ENCODE peak calls at places on chromosomes 12 and 14, in ten cellular contexts. U, K, G, E, O, X, T, D, N and L are unnamed samples.

GRCh38 chr12:67483871-67484554 is 164.5 kb upstream of the DYRK2 start:
- DNase-seq in U (no peak), K (no peak), G (no peak), E (no peak), O (no peak), X (no peak), T (no peak), D (no peak), N (no peak), L (no peak)

GRCh38 chr14:50447491-50447890 is 50.8 kb upstream of the CDKL1 start:
- DNase-seq in U (no peak), K (peak), G (no peak), E (no peak), O (no peak), X (no peak), T (no peak), D (no peak), N (no peak), L (no peak)

GRCh38 chr12:50732591-50732990 is 31.3 kb upstream of the ATF1 start:
- DNase-seq in U (no peak), K (peak), G (no peak), E (no peak), O (no peak), X (no peak), T (no peak), D (no peak), N (no peak), L (no peak)

GRCh38 chr14:74671789-74672188 is 41.1 kb downstream of the AREL1 start:
- DNase-seq in U (no peak), K (no peak), G (no peak), E (no peak), O (no peak), X (no peak), T (no peak), D (no peak), N (no peak), L (no peak)

GRCh38 chr12:115259968-115260806 is 576.2 kb upstream of the TBX3 start:
- DNase-seq in U (no peak), K (no peak), G (no peak), E (no peak), O (no peak), X (no peak), T (no peak), D (no peak), N (no peak), L (no peak)

GRCh38 chr12:4496145-4496838 is 42.4 kb upstream of the RAD51AP1 start:
- DNase-seq in U (no peak), K (no peak), G (no peak), E (no peak), O (no peak), X (no peak), T (no peak), D (no peak), N (no peak), L (no peak)

GRCh38 chr12:46260153-46260912 is 8.5 kb downstream of the SLC38A1 start:
- DNase-seq in U (no peak), K (no peak), G (no peak), E (no peak), O (no peak), X (no peak), T (no peak), D (no peak), N (no peak), L (no peak)

GRCh38 chr12:6695313-6696045 is 5.1 kb downstream of the PIANP start:
- DNase-seq in U (no peak), K (no peak), G (no peak), E (no peak), O (no peak), X (no peak), T (no peak), D (no peak), N (no peak), L (no peak)

GRCh38 chr12:38823743-38824142 is 81.6 kb downstream of the CPNE8 start:
- DNase-seq in U (no peak), K (no peak), G (no peak), E (no peak), O (no peak), X (no peak), T (no peak), D (no peak), N (no peak), L (no peak)

GRCh38 chr14:22849212-22849819 is 12.9 kb downstream of the MMP14 start:
- DNase-seq in U (peak), K (no peak), G (peak), E (peak), O (no peak), X (peak), T (peak), D (peak), N (peak), L (peak)

GRCh38 chr12:21725731-21726130 is 48.8 kb downstream of the KCNJ8 start:
- DNase-seq in U (no peak), K (no peak), G (no peak), E (no peak), O (no peak), X (no peak), T (no peak), D (no peak), N (no peak), L (no peak)
- TF ChIP-seq POLR2A in U (no peak), K (no peak), G (no peak), E (no peak), O (no peak), X (no peak), T (no peak), D (no peak), N (no peak), L (no peak)

GRCh38 chr12:72574138-72574537 is 302.0 kb downstream of the TRHDE start:
- DNase-seq in U (no peak), K (no peak), G (no peak), E (no peak), O (no peak), X (no peak), T (no peak), D (no peak), N (no peak), L (no peak)

DNA sequence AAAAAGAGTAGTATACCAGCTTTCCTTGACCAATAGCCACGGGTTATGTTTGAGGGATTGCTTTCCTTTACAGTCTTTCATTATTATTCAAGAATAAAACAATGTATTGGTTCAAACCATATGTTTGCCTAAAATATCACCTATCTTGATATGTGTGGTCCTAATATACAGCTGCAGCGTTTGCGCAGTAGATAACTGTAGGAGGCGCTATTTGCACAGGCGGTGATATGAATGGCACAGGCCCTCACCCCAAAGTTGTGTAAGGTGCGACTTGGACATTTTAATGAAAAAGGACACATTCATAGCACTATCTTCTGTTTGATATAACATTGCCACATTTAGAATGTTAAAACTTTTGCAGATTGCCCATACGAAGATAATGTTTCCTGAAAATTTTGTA is 298.4 kb downstream of the TRHDE start:
- DNase-seq in U (no peak), K (peak), G (no peak), E (no peak), O (no peak), X (no peak), T (no peak), D (no peak), N (no peak), L (no peak)
- TF ChIP-seq CTCF in U (no peak), K (no peak), G (no peak), E (peak), O (peak), X (no peak), T (no peak), D (no peak), N (peak), L (no peak)

GRCh38 chr14:80924365-80925103 is 17.0 kb downstream of the CEP128 start:
- DNase-seq in U (no peak), K (no peak), G (no peak), E (no peak), O (no peak), X (no peak), T (no peak), D (no peak), N (no peak), L (no peak)

GRCh38 chr14:80919622-80920021 is 21.9 kb downstream of the CEP128 start:
- DNase-seq in U (no peak), K (no peak), G (no peak), E (no peak), O (no peak), X (no peak), T (no peak), D (no peak), N (no peak), L (no peak)
- TF ChIP-seq POLR2A in U (no peak), K (no peak), G (no peak), E (no peak), O (no peak), X (no peak), T (no peak), D (no peak), N (no peak), L (no peak)

DNA sequence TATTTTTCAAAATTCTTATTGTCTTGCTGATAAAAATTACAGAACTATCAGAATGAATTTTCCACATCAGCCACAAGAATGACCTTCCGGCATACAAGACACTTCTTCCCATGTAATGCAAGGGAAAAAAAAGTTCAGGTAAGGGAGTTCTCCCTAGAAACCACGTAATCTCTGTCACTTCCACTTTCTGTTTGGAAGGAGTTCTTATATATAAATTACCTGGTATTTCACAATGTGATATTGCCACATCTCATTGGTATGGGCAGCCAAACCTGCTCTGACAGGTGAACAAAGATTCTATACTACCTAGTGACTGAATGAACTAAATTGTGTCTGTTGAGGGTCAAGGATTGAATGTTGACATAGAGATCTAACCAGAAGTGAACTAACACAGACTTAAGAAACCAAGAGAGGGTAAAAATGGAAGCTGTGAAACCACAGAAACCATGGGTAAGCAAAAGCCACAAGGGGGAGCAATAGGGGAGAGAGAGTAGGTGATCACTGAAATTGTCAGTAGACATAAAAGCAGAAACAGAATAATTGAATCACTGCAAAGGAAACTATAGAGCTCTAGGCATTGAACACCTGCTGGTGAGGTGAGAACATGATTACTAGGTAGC is 161.3 kb downstream of the RPL10L start:
- DNase-seq in U (no peak), K (peak), G (no peak), E (no peak), O (no peak), X (no peak), T (no peak), D (no peak), N (no peak), L (no peak)
- TF ChIP-seq CTCF in U (no peak), K (no peak), G (no peak), E (no peak), O (no peak), X (no peak), T (peak), D (no peak), N (peak), L (no peak)

GRCh38 chr14:100237735-100238418 is 1.1 kb upstream of the YY1 start:
- DNase-seq in U (peak), K (peak), G (peak), E (peak), O (no peak), X (peak), T (peak), D (peak), N (no peak), L (peak)
- TF ChIP-seq POLR2A in U (no peak), K (no peak), G (no peak), E (no peak), O (no peak), X (no peak), T (no peak), D (no peak), N (no peak), L (no peak)

DNA sequence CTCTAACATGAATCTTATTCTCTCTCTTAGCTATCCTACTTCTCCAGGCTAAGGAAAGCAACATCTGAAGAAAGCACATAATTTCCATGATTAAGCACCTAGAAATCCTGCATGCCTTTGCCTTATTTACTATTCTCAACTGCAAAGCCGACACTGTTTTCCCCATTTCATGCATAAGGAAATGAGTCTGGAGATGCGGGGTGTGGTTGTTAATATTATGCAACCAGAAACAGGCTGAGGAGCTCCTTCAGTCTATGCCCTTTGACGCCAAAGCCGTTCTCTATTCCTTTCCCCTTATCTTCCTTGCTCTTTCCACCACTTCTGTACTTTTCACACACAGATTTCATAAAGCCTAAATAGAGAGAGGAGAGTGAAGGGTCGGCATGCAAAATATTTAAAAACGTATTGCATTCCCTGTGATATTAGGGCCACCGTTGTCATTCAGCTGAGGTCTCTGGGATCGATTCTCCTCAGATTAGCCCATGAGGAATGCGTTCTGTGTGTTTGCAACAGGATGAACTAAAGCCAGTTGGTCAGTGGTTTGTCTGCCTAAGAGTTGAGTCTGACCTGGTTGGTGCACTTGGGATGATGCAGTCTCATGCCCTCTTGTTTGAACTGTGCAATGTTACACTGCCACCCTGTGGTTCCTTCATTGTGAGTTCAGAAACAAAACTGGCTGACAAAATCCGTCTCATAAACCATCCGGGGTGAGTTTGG is 53.1 kb upstream of the PLEKHG7 start:
- DNase-seq in U (peak), K (peak), G (peak), E (peak), O (peak), X (peak), T (peak), D (peak), N (no peak), L (peak)
- TF ChIP-seq CTCF in U (peak), K (peak), G (peak), E (peak), O (peak), X (peak), T (peak), D (peak), N (peak), L (peak)